ENCODE peak calls at places on chromosomes 5 and 9, in five cellular contexts. One of them, this sample, is unnamed.

GRCh38 chr5:152514827-152515397 is 109.8 kb upstream of the NMUR2 start:
- DNase-seq in H9: no peak
- DNase-seq in thyroid gland: no peak
- DNase-seq in mammary epithelial cell: peak; percentile 5
- DNase-seq in cardiac muscle cell: peak; percentile 56
- DNase-seq in this sample: no peak

GRCh38 chr5:180803181-180804128 is 849 bp upstream of the MGAT1 start:
- DNase-seq in H9: no peak
- DNase-seq in thyroid gland: no peak
- DNase-seq in mammary epithelial cell: peak; percentile 86
- DNase-seq in cardiac muscle cell: peak; percentile 42
- DNase-seq in this sample: no peak

GRCh38 chr9:76658510-76659231 is 105.6 kb upstream of the PCA3 start:
- DNase-seq in H9: no peak
- DNase-seq in thyroid gland: no peak
- DNase-seq in mammary epithelial cell: peak; percentile 48
- DNase-seq in cardiac muscle cell: peak; percentile 47
- DNase-seq in this sample: no peak

GRCh38 chr5:146039420-146039819 is 66.0 kb downstream of the PLAC8L1 start:
- DNase-seq in H9: no peak
- DNase-seq in thyroid gland: no peak
- DNase-seq in mammary epithelial cell: no peak
- DNase-seq in cardiac muscle cell: no peak
- DNase-seq in this sample: no peak

GRCh38 chr5:7871560-7872113 is 2.7 kb downstream of the MTRR start:
- DNase-seq in H9: no peak
- DNase-seq in thyroid gland: no peak
- DNase-seq in mammary epithelial cell: no peak
- DNase-seq in cardiac muscle cell: no peak
- DNase-seq in this sample: no peak

GRCh38 chr5:178538624-178539344 is 51.4 kb downstream of the COL23A1 start:
- DNase-seq in H9: no peak
- DNase-seq in thyroid gland: no peak
- DNase-seq in mammary epithelial cell: no peak
- DNase-seq in cardiac muscle cell: no peak
- DNase-seq in this sample: no peak

GRCh38 chr5:131996210-131997025 is 15.0 kb downstream of the ACSL6 start:
- DNase-seq in H9: no peak
- DNase-seq in thyroid gland: no peak
- DNase-seq in mammary epithelial cell: no peak
- DNase-seq in cardiac muscle cell: no peak
- DNase-seq in this sample: no peak

GRCh38 chr9:129435996-129436676 is 184.8 kb downstream of the C9orf50 start:
- DNase-seq in H9: no peak
- DNase-seq in thyroid gland: peak; percentile 53
- DNase-seq in mammary epithelial cell: no peak
- DNase-seq in cardiac muscle cell: no peak
- DNase-seq in this sample: no peak

GRCh38 chr5:53874409-53874808 is 314.0 kb downstream of the NDUFS4 start:
- DNase-seq in H9: peak; percentile 44
- DNase-seq in thyroid gland: no peak
- DNase-seq in mammary epithelial cell: no peak
- DNase-seq in cardiac muscle cell: no peak
- DNase-seq in this sample: no peak

GRCh38 chr9:1051286-1052118 is 1.3 kb downstream of the DMRT2 start:
- DNase-seq in H9: peak; percentile 50
- DNase-seq in thyroid gland: peak; percentile 75
- DNase-seq in mammary epithelial cell: peak; percentile 35
- DNase-seq in cardiac muscle cell: peak; percentile 73
- DNase-seq in this sample: peak; percentile 76

GRCh38 chr5:127143722-127144121 is 70.4 kb upstream of the C5orf63 start:
- DNase-seq in H9: no peak
- DNase-seq in thyroid gland: no peak
- DNase-seq in mammary epithelial cell: no peak
- DNase-seq in cardiac muscle cell: no peak
- DNase-seq in this sample: no peak
- TF ChIP-seq CTCF in H9: no peak
- TF ChIP-seq CTCF in thyroid gland: no peak
- TF ChIP-seq CTCF in mammary epithelial cell: no peak
- TF ChIP-seq CTCF in cardiac muscle cell: no peak
- TF ChIP-seq CTCF in this sample: no peak

DNA sequence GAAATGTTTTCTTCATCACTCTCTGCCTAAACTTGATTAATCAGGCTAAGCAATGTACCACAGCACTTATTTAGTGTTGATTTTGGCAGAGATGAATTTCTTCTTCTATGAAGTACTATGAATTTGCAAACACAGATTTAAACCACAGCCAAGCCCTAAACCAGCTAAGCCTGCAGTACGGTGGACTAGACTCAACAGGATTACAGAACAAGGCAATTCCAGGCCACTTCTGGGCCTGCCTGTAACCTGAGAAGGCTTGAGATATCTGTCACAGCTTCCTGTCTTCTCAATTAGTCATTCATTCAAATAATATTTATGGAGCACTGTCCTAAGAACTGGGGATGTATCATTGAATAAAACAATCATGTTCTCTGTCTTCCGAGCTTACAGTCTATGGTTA is 32.4 kb upstream of the CAST start:
- DNase-seq in H9: no peak
- DNase-seq in thyroid gland: peak; percentile 18
- DNase-seq in mammary epithelial cell: peak; percentile 99
- DNase-seq in cardiac muscle cell: peak; percentile 52
- DNase-seq in this sample: no peak
- TF ChIP-seq CTCF in H9: no peak
- TF ChIP-seq CTCF in thyroid gland: no peak
- TF ChIP-seq CTCF in mammary epithelial cell: no peak
- TF ChIP-seq CTCF in cardiac muscle cell: no peak
- TF ChIP-seq CTCF in this sample: no peak

GRCh38 chr5:32057157-32058096 is 116.7 kb downstream of the GOLPH3 start:
- DNase-seq in H9: no peak
- DNase-seq in thyroid gland: no peak
- DNase-seq in mammary epithelial cell: no peak
- DNase-seq in cardiac muscle cell: no peak
- DNase-seq in this sample: no peak

GRCh38 chr5:32047056-32047455 is 127.1 kb downstream of the GOLPH3 start:
- DNase-seq in H9: no peak
- DNase-seq in thyroid gland: no peak
- DNase-seq in mammary epithelial cell: no peak
- DNase-seq in cardiac muscle cell: no peak
- DNase-seq in this sample: no peak

GRCh38 chr5:32055891-32056866 is 117.9 kb downstream of the GOLPH3 start:
- DNase-seq in H9: no peak
- DNase-seq in thyroid gland: no peak
- DNase-seq in mammary epithelial cell: no peak
- DNase-seq in cardiac muscle cell: peak; percentile 17
- DNase-seq in this sample: no peak

DNA sequence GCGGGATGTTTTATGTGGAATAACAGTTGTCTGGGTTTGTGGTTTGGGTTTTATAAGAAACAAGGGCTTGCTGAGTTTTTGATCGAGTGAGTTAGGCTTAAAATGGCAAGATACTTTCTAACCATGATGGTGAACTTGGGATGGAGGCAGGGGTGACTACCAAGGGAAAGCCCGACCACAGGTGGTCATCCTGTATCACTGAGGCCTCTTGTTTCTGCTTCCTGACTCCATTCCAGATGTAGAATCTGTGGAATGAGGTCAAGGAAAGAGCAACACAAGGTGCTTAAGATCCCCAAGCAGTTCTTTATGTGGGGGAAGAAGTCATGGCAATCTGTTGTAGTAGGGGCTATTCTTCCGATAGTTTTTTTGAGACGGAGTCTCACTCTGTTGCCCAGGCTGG is 122.3 kb downstream of the GOLPH3 start:
- DNase-seq in H9: no peak
- DNase-seq in thyroid gland: no peak
- DNase-seq in mammary epithelial cell: no peak
- DNase-seq in cardiac muscle cell: no peak
- DNase-seq in this sample: no peak
- TF ChIP-seq CTCF in H9: no peak
- TF ChIP-seq CTCF in thyroid gland: no peak
- TF ChIP-seq CTCF in mammary epithelial cell: no peak
- TF ChIP-seq CTCF in cardiac muscle cell: no peak
- TF ChIP-seq CTCF in this sample: no peak

DNA sequence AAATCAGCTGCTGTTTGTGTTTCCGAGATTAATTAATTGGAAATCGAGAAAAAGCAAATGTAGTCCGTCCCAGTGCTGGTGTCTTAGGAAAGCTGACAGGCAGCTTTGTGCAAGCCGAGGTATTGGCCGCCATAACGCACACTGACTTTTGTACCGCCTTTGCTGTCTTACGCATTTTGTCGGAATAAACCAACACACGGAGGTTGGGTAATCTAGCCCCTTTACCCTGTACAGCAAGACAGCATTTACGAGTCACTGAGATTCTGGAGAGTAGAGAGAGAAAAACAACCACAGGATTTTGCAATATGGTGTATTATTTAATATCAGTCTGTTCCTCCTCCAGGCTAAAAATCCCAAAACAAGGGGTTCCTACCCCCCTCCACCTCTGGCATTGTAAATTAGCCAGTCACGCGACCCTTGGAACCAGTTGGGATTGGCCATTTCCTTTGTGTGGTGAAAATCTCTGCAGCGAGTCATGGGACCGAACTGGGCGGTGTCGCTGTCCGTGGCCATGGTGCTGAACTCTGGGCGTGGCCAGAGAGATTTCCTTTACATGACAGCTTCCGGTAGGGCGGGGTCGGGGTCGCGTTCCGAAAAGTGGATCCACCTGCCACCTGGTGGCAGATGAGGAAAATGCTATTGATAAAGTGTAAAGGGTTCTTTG is 10.3 kb upstream of the PCDHB1 start:
- DNase-seq in H9: peak; percentile 98
- DNase-seq in thyroid gland: peak; percentile 97
- DNase-seq in mammary epithelial cell: peak; percentile 89
- DNase-seq in cardiac muscle cell: peak; percentile 99
- DNase-seq in this sample: peak; percentile 99
- TF ChIP-seq CTCF in H9: peak; percentile 90
- TF ChIP-seq CTCF in thyroid gland: peak; percentile 57
- TF ChIP-seq CTCF in mammary epithelial cell: peak; percentile 55
- TF ChIP-seq CTCF in cardiac muscle cell: peak; percentile 52
- TF ChIP-seq CTCF in this sample: peak; percentile 68

DNA sequence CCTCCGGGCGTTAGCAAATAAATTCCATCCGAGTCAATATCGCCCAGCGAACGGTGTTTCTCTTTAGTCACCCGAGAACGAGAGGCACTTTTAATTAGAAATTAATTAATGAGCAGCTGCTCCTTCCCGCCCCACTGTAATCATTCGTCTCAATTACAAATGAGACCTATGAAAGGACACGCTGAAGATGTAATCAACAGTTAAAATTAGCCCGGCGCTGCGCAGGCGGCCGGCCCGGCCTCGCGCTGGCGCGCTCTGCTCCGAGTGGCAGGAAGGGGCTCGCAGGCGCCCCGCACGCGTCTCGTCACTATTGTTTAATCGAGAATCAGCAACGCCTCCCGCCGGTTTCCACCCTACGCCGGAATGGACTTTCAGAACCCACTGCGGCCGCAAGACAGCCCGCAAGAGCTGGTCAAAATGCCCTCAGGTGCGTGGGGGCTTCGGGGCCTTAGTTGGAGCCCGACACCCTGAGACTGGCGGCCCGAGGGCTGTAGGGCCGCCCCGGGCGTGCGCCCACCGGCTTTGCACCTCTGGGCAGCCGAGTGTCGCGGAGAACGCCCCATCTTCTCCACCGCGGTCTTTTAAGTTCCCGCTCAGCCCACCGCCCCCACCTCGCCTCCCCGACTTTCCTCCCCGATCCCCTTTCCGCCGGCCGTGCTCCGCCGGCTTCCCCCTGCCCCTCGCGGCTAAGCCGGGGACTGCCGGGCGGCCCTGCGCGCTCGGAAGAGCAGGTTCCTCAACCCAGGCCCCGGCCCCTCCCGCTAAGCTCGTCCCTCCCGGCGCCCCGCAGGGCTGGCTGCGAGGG is 597 bp upstream of the IRX4 start:
- DNase-seq in H9: peak; percentile 63
- DNase-seq in thyroid gland: no peak
- DNase-seq in mammary epithelial cell: peak; percentile 57
- DNase-seq in cardiac muscle cell: peak; percentile 66
- DNase-seq in this sample: peak; percentile 59
- TF ChIP-seq CTCF in H9: peak; percentile 60
- TF ChIP-seq CTCF in thyroid gland: no peak
- TF ChIP-seq CTCF in mammary epithelial cell: peak; percentile 13
- TF ChIP-seq CTCF in cardiac muscle cell: no peak
- TF ChIP-seq CTCF in this sample: no peak